ENCODE peak calls at places on chromosomes 4 and X, in six cellular contexts. Z, X, A, E, W and Q are unnamed samples.
A peak's percentile ranks its signal among the peaks of the same experiment; 100 is the strongest.

GRCh38 chr4:2689114-2689513 is 67.0 kb downstream of the TNIP2 start:
- DNase-seq in Z (no peak), X (no peak), A (no peak), E (no peak), W (no peak), Q (no peak)

GRCh38 chrX:23341452-23341851 is 6.8 kb downstream of the PTCHD1 start:
- DNase-seq in Z (no peak), X (peak; percentile 1), A (no peak), E (no peak), W (no peak), Q (no peak)

GRCh38 chr4:123599920-123600394 is 203.4 kb downstream of the SPRY1 start:
- DNase-seq in Z (peak; percentile 47), X (peak; percentile 67), A (peak; percentile 80), E (peak; percentile 73), W (no peak), Q (peak; percentile 98)

GRCh38 chr4:26183017-26183416 is 137.8 kb upstream of the RBPJ start:
- DNase-seq in Z (no peak), X (peak; percentile 18), A (no peak), E (no peak), W (no peak), Q (no peak)

GRCh38 chrX:42117318-42117717 is 194.0 kb upstream of the CASK start:
- DNase-seq in Z (no peak), X (no peak), A (no peak), E (no peak), W (no peak), Q (no peak)

GRCh38 chr4:146640021-146640425 is 1.3 kb downstream of the POU4F2 start:
- DNase-seq in Z (no peak), X (no peak), A (no peak), E (no peak), W (no peak), Q (no peak)

GRCh38 chrX:109134777-109135176 is 347.1 kb downstream of the GUCY2F start:
- DNase-seq in Z (no peak), X (no peak), A (no peak), E (no peak), W (no peak), Q (no peak)

GRCh38 chr4:7226464-7226863 is 34.1 kb downstream of the SORCS2 start:
- DNase-seq in Z (no peak), X (no peak), A (no peak), E (no peak), W (no peak), Q (no peak)

GRCh38 chr4:126614456-126614855 is 1018.3 kb upstream of the INTU start:
- DNase-seq in Z (no peak), X (no peak), A (no peak), E (no peak), W (no peak), Q (no peak)